ENCODE peak calls at places on chromosomes 11 and 22, in six cellular contexts. W is endothelial cell, I is astrocyte of the cerebellum, Y is upper lobe of right lung, E is brain microvascular endothelial cell, K is esophagus squamous epithelium. V is an unnamed sample.

GRCh38 chr11:94623120-94623735 is 56.1 kb downstream of the PIWIL4 start:
- DNase-seq in I (peak; percentile 76), E (peak; percentile 65), Y (no peak), W (peak; percentile 78), K (no peak), V (peak; percentile 53)

GRCh38 chr22:24416095-24416494 is 11.3 kb upstream of the ADORA2A start:
- DNase-seq in E (no peak), I (no peak), Y (no peak), W (no peak), K (no peak), V (no peak)

GRCh38 chr22:22968366-22968765 is 80.8 kb downstream of the IGLL5 start:
- DNase-seq in E (no peak), I (no peak), K (no peak), Y (no peak), W (no peak), V (no peak)

GRCh38 chr11:116379185-116379828 is 393.5 kb downstream of the BUD13 start:
- DNase-seq in W (peak; percentile 76), I (peak; percentile 3), E (peak; percentile 1), Y (no peak), K (no peak), V (no peak)

GRCh38 chr11:75479598-75479986 is 46.1 kb downstream of the GDPD5 start:
- DNase-seq in W (no peak), K (no peak), E (no peak), Y (no peak), I (no peak), V (no peak)

GRCh38 chr11:103829596-103829995 is 206.8 kb upstream of the DDI1 start:
- DNase-seq in W (no peak), E (no peak), I (no peak), Y (peak; percentile 52), K (no peak), V (no peak)

GRCh38 chr11:69734841-69735240 is 31.0 kb upstream of the FGF19 start:
- DNase-seq in Y (no peak), W (no peak), K (no peak), E (no peak), I (no peak), V (no peak)

GRCh38 chr11:72227316-72228228 is 3.0 kb downstream of the INPPL1 start:
- DNase-seq in Y (peak; percentile 54), E (no peak), W (no peak), I (peak; percentile 51), K (no peak), V (no peak)

GRCh38 chr11:96736591-96736990 is 346.8 kb downstream of the JRKL start:
- DNase-seq in Y (no peak), W (no peak), I (peak; percentile 2), K (no peak), E (no peak), V (no peak)

GRCh38 chr11:96567193-96567592 is 177.4 kb downstream of the JRKL start:
- DNase-seq in I (no peak), K (no peak), Y (no peak), W (no peak), E (no peak), V (no peak)

GRCh38 chr11:288328-289144 is at the start of gene PGGHG:
- DNase-seq in W (peak; percentile 69), Y (peak; percentile 91), I (no peak), K (no peak), E (no peak), V (no peak)

GRCh38 chr11:72568861-72569260 is 105.4 kb downstream of the PDE2A start:
- DNase-seq in K (no peak), W (no peak), I (no peak), E (peak; percentile 12), Y (peak; percentile 31), V (peak; percentile 40)

DNA sequence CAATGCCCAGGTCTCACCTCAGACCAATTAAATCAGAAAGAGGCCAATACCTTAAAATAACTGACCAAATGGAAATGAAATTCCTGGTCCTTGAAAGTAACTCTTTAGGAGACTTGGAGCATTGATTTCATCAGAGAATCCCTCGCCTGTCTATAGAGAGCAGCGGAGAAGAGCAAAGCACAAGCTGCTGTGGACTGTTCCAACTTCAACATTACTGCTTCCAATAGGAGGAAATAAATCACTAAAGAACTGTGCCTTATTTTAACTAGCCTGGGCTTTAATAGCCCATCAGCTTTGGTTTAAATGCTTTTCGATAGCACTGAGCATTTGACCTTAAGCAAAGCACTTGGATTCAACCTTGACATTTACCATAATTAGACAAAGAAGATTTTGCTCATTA is 32.0 kb upstream of the FJX1 start:
- DNase-seq in I (no peak), E (no peak), K (no peak), W (no peak), Y (no peak), V (no peak)
- TF ChIP-seq CTCF in I (no peak), E (no peak), K (no peak), W (no peak), Y (no peak), V (no peak)

GRCh38 chr11:2886191-2886894 is 768 bp upstream of the CDKN1C start:
- DNase-seq in I (no peak), Y (no peak), K (no peak), W (peak; percentile 67), E (no peak), V (no peak)
- TF ChIP-seq CTCF in I (no peak), Y (peak; percentile 14), K (no peak), W (no peak), E (peak; percentile 36), V (peak; percentile 37)

DNA sequence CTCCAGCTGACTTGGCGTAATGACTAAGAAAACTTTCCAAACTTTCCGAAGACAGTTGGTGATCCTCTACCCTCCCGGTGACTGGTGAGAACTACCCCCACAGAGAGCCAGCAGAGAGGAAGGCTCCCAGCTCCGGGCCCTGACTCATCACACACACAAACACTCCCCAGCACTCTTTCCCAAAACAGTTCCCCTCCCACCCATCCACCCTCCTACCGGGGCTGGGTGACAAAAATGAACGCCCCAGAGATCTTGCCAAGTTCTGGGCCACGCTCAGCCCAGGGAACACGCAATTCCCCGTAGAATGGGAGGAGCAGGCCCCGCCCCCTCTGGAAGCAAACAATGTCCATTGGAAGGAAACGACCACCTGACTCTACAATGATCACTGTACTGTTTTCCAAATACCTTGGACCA is 21.3 kb upstream of the JAM3 start:
- DNase-seq in I (no peak), K (no peak), E (peak; percentile 55), Y (peak; percentile 66), W (no peak), V (peak; percentile 86)
- TF ChIP-seq CTCF in I (no peak), K (no peak), E (no peak), Y (no peak), W (no peak), V (no peak)

DNA sequence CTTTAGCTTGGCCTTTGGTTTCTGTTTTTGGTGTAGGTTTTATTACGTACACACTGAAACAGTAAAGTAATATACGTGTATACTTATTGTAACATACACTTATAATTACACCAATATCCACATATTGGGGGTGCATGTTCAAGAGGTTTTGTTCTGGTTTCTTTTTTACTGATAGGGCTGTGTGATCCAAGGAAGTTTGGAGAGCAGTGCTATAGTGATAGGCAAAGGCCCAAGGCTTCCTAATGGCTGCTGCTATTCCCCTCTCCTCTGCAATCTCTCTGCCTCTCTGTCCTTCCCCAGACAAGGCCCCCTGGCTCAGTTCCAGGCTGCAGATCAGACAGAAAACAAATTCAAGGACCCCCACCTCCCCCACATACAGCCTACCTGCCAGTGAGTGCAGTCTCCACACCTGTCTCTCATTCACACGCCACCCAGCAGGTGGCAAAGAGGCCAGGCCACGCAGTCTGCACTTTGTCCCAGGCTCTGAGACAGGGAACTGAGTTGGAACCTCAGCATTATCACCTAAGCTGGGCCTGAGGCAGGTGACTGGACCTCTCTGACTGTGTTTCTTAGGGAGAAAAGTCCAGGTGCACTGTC is 15.1 kb downstream of the TMEM184B start:
- DNase-seq in E (no peak), Y (no peak), W (no peak), K (no peak), I (no peak), V (no peak)
- TF ChIP-seq CTCF in E (no peak), Y (no peak), W (no peak), K (no peak), I (no peak), V (no peak)

DNA sequence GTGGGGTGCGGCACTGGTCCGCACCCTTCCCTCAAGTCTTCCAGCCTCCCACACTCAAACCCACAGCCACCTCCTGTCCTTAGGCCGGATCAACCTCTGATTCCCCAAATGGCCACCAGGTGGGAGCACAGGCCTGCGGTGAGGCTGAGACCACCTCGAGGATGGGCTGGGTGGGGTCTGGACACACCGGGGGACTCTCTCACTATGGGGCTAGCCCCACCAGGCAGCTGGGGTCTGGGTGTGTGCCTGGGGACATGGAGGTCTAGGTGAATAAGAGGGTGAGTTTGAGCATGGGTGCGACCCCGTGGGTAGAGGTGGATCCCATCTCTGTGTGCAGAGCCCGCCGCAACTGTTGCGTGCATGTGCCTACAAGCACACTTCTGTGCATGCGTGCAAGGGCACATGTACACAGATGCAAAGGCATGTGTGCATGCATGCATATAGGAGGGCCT is 32.6 kb downstream of the MYO18B start:
- DNase-seq in Y (no peak), W (peak; percentile 62), K (no peak), I (no peak), E (no peak), V (no peak)
- TF ChIP-seq CTCF in Y (no peak), W (peak; percentile 76), K (no peak), I (peak; percentile 61), E (peak; percentile 82), V (peak; percentile 80)

GRCh38 chr11:59756496-59756840 is 1.3 kb downstream of the STX3 start:
- DNase-seq in E (peak; percentile 25), Y (no peak), W (no peak), K (no peak), I (no peak), V (peak; percentile 43)

GRCh38 chr11:59756845-59757244 is 1.7 kb downstream of the STX3 start:
- DNase-seq in I (no peak), E (peak; percentile 23), W (no peak), K (no peak), Y (no peak), V (peak; percentile 39)

GRCh38 chr11:59754859-59755700 is at the start of gene STX3:
- DNase-seq in W (peak; percentile 72), Y (peak; percentile 93), K (no peak), I (no peak), E (peak; percentile 40), V (peak; percentile 85)

GRCh38 chr11:59754494-59754858 is 700 bp upstream of the STX3 start:
- DNase-seq in Y (no peak), E (no peak), K (no peak), I (no peak), W (peak; percentile 30), V (no peak)

DNA sequence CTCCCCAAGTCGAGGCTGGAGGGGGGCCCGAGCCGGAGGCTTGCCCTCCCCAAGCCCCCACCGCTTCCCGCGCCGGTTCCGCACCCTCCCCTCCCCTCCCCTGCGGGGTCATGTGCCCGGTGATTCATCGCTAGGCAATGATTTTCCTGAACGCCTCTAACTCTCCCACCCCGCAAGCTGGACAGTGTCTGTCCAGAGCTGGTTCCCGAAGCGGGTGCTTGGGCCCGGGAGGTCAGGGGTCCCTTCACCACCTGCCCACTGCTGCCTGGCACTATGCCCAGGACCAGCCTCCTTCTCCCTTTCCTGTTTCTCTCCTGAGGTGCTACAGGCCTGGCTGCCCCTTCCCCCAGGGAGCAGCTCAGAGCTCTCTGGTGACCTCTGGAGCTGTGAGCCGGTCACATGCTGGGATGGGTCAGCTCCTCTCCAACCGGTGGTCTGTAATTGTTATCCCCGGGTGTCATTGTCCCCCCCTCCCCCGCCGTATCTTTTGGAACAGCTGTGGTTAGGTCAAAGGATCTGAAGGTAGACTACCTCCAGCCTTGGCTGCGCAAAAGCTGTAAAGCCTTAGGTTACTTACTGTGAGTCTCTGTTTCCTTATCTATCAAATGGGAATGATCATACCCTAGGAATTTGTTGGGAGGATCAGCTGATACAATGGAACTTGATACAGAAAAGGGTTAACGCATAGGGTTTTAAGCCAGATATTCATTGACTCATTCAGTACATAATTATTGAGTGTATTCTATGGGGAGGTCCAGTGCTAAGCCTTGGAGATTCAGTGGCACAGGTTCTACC is 722 bp downstream of the STX3 start:
- DNase-seq in K (no peak), E (peak; percentile 70), Y (peak; percentile 91), W (peak; percentile 61), I (peak; percentile 26), V (peak; percentile 59)
- TF ChIP-seq CTCF in K (no peak), E (no peak), Y (no peak), W (no peak), I (no peak), V (no peak)